ENCODE peak calls at places on chromosomes 1 and 21, in ten cellular contexts. One of them, this sample, is unnamed.

GRCh38 chr1:40032240-40032891 is 8.2 kb upstream of the CAP1 start:
- DNase-seq in hepatocyte: peak
- DNase-seq in A172: peak
- DNase-seq in mucosa of gallbladder: peak
- DNase-seq in amygdala: peak
- DNase-seq in fibroblast of lung: peak
- DNase-seq in cardiac fibroblast: peak
- DNase-seq in progenitor cell of endocrine pancreas: no peak
- DNase-seq in NCI-H2171 treated with DMSO at 0.1 percent for 48 hours: peak
- DNase-seq in cardiac septum: no peak
- DNase-seq in this sample: peak

GRCh38 chr1:206467915-206468314 is 2.4 kb upstream of the IKBKE start:
- DNase-seq in cardiac septum: no peak
- DNase-seq in cardiac fibroblast: peak
- DNase-seq in amygdala: peak
- DNase-seq in NCI-H2171 treated with DMSO at 0.1 percent for 48 hours: no peak
- DNase-seq in progenitor cell of endocrine pancreas: no peak
- DNase-seq in hepatocyte: no peak
- DNase-seq in A172: no peak
- DNase-seq in fibroblast of lung: no peak
- DNase-seq in mucosa of gallbladder: peak
- DNase-seq in this sample: no peak

GRCh38 chr1:156752843-156753486 is 1.5 kb upstream of the HDGF start:
- DNase-seq in NCI-H2171 treated with DMSO at 0.1 percent for 48 hours: no peak
- DNase-seq in progenitor cell of endocrine pancreas: no peak
- DNase-seq in A172: no peak
- DNase-seq in cardiac fibroblast: peak
- DNase-seq in mucosa of gallbladder: no peak
- DNase-seq in fibroblast of lung: peak
- DNase-seq in cardiac septum: peak
- DNase-seq in hepatocyte: no peak
- DNase-seq in amygdala: no peak
- DNase-seq in this sample: peak

GRCh38 chr21:34986561-34987533 is 62.3 kb downstream of the RUNX1 start:
- DNase-seq in cardiac septum: no peak
- DNase-seq in A172: peak
- DNase-seq in mucosa of gallbladder: peak
- DNase-seq in amygdala: no peak
- DNase-seq in hepatocyte: peak
- DNase-seq in fibroblast of lung: peak
- DNase-seq in progenitor cell of endocrine pancreas: no peak
- DNase-seq in NCI-H2171 treated with DMSO at 0.1 percent for 48 hours: no peak
- DNase-seq in cardiac fibroblast: peak
- DNase-seq in this sample: no peak

GRCh38 chr1:202009326-202010031 is 908 bp upstream of the ELF3 start:
- DNase-seq in progenitor cell of endocrine pancreas: peak
- DNase-seq in NCI-H2171 treated with DMSO at 0.1 percent for 48 hours: peak
- DNase-seq in mucosa of gallbladder: peak
- DNase-seq in cardiac fibroblast: peak
- DNase-seq in amygdala: peak
- DNase-seq in fibroblast of lung: peak
- DNase-seq in cardiac septum: no peak
- DNase-seq in hepatocyte: peak
- DNase-seq in A172: peak
- DNase-seq in this sample: peak

GRCh38 chr1:156295391-156295947 is at the start of gene GLMP:
- DNase-seq in A172: peak
- DNase-seq in mucosa of gallbladder: peak
- DNase-seq in fibroblast of lung: peak
- DNase-seq in hepatocyte: peak
- DNase-seq in cardiac fibroblast: peak
- DNase-seq in progenitor cell of endocrine pancreas: no peak
- DNase-seq in amygdala: peak
- DNase-seq in NCI-H2171 treated with DMSO at 0.1 percent for 48 hours: peak
- DNase-seq in cardiac septum: peak
- DNase-seq in this sample: peak

GRCh38 chr1:93566227-93566626 is 115.4 kb downstream of the BCAR3 start:
- DNase-seq in progenitor cell of endocrine pancreas: no peak
- DNase-seq in hepatocyte: no peak
- DNase-seq in cardiac septum: no peak
- DNase-seq in fibroblast of lung: no peak
- DNase-seq in cardiac fibroblast: peak
- DNase-seq in mucosa of gallbladder: no peak
- DNase-seq in A172: no peak
- DNase-seq in amygdala: no peak
- DNase-seq in NCI-H2171 treated with DMSO at 0.1 percent for 48 hours: no peak
- DNase-seq in this sample: no peak

GRCh38 chr1:150976879-150977694 is 2.5 kb upstream of the CERS2 start:
- DNase-seq in amygdala: peak
- DNase-seq in mucosa of gallbladder: peak
- DNase-seq in cardiac fibroblast: peak
- DNase-seq in cardiac septum: peak
- DNase-seq in fibroblast of lung: no peak
- DNase-seq in A172: peak
- DNase-seq in progenitor cell of endocrine pancreas: no peak
- DNase-seq in NCI-H2171 treated with DMSO at 0.1 percent for 48 hours: no peak
- DNase-seq in hepatocyte: peak
- DNase-seq in this sample: peak

GRCh38 chr1:19374402-19374801 is 62.3 kb downstream of the SLC66A1 start:
- DNase-seq in mucosa of gallbladder: no peak
- DNase-seq in cardiac septum: no peak
- DNase-seq in fibroblast of lung: no peak
- DNase-seq in progenitor cell of endocrine pancreas: peak
- DNase-seq in hepatocyte: peak
- DNase-seq in amygdala: no peak
- DNase-seq in cardiac fibroblast: no peak
- DNase-seq in A172: no peak
- DNase-seq in NCI-H2171 treated with DMSO at 0.1 percent for 48 hours: no peak
- DNase-seq in this sample: no peak

GRCh38 chr1:23865543-23865930 is 2.6 kb downstream of the FUCA1 start:
- DNase-seq in amygdala: peak
- DNase-seq in mucosa of gallbladder: peak
- DNase-seq in A172: peak
- DNase-seq in progenitor cell of endocrine pancreas: no peak
- DNase-seq in fibroblast of lung: peak
- DNase-seq in hepatocyte: no peak
- DNase-seq in NCI-H2171 treated with DMSO at 0.1 percent for 48 hours: no peak
- DNase-seq in cardiac fibroblast: peak
- DNase-seq in cardiac septum: no peak
- DNase-seq in this sample: peak

GRCh38 chr1:18820791-18821641 is 38.4 kb downstream of the TAS1R2 start:
- DNase-seq in hepatocyte: peak
- DNase-seq in NCI-H2171 treated with DMSO at 0.1 percent for 48 hours: peak
- DNase-seq in cardiac fibroblast: peak
- DNase-seq in amygdala: peak
- DNase-seq in fibroblast of lung: peak
- DNase-seq in progenitor cell of endocrine pancreas: peak
- DNase-seq in mucosa of gallbladder: peak
- DNase-seq in A172: peak
- DNase-seq in cardiac septum: peak
- DNase-seq in this sample: peak

GRCh38 chr21:26710155-26710554 is 135.1 kb downstream of the ADAMTS1 start:
- DNase-seq in A172: no peak
- DNase-seq in cardiac fibroblast: no peak
- DNase-seq in cardiac septum: no peak
- DNase-seq in amygdala: no peak
- DNase-seq in NCI-H2171 treated with DMSO at 0.1 percent for 48 hours: peak
- DNase-seq in mucosa of gallbladder: no peak
- DNase-seq in hepatocyte: no peak
- DNase-seq in progenitor cell of endocrine pancreas: no peak
- DNase-seq in fibroblast of lung: no peak
- DNase-seq in this sample: no peak

GRCh38 chr1:84859866-84860265 is 33.1 kb downstream of the LPAR3 start:
- DNase-seq in NCI-H2171 treated with DMSO at 0.1 percent for 48 hours: no peak
- DNase-seq in cardiac fibroblast: no peak
- DNase-seq in progenitor cell of endocrine pancreas: no peak
- DNase-seq in fibroblast of lung: no peak
- DNase-seq in A172: no peak
- DNase-seq in cardiac septum: no peak
- DNase-seq in amygdala: no peak
- DNase-seq in mucosa of gallbladder: no peak
- DNase-seq in hepatocyte: no peak
- DNase-seq in this sample: no peak

GRCh38 chr1:59183918-59184317 is 113.0 kb upstream of the FGGY start:
- DNase-seq in progenitor cell of endocrine pancreas: no peak
- DNase-seq in amygdala: no peak
- DNase-seq in mucosa of gallbladder: no peak
- DNase-seq in hepatocyte: no peak
- DNase-seq in NCI-H2171 treated with DMSO at 0.1 percent for 48 hours: no peak
- DNase-seq in cardiac fibroblast: no peak
- DNase-seq in cardiac septum: no peak
- DNase-seq in A172: no peak
- DNase-seq in fibroblast of lung: no peak
- DNase-seq in this sample: no peak